ENCODE peak calls at places on chromosomes 3 and 15, in nine cellular contexts. N is fibroblast of pulmonary artery; C is Caki2; Z is stimulated activated CD4-positive, alpha-beta T cell treated with anti-CD3 and anti-CD28 coated beads, Interleukin-2, amount 100 ng/mL, for 48 hours; T is MM.1S; X is NCI-H526; E is fibroblast of mammary gland; O is K562; H is type B pancreatic cell. M is an unnamed sample.

GRCh38 chr3:165210132-165210531 is 13.9 kb upstream of the SLITRK3 start:
- DNase-seq in N (no peak), C (no peak), Z (no peak), T (no peak), X (no peak), E (no peak), O (no peak), H (no peak), M (no peak)

GRCh38 chr3:195401959-195402358 is 40.9 kb downstream of the ACAP2 start:
- DNase-seq in N (no peak), C (no peak), Z (no peak), T (no peak), X (no peak), E (no peak), O (no peak), H (no peak), M (no peak)

GRCh38 chr15:85374831-85375230 is 5.6 kb upstream of the AKAP13 start:
- DNase-seq in N (no peak), C (no peak), Z (no peak), T (no peak), X (no peak), E (no peak), O (no peak), H (no peak), M (no peak)

GRCh38 chr15:50850003-50850402 is 58.5 kb upstream of the AP4E1 start:
- DNase-seq in N (no peak), C (no peak), Z (no peak), T (no peak), X (no peak), E (no peak), O (no peak), H (no peak), M (no peak)

GRCh38 chr3:10232138-10232537 is 16.1 kb upstream of the TATDN2 start:
- DNase-seq in N (no peak), C (no peak), Z (no peak), T (no peak), X (no peak), E (no peak), O (no peak), H (no peak), M (no peak)

GRCh38 chr3:77835916-77836315 is 796.0 kb downstream of the ROBO2 start:
- DNase-seq in N (peak), C (no peak), Z (no peak), T (no peak), X (no peak), E (no peak), O (no peak), H (no peak), M (no peak)

GRCh38 chr3:127034990-127035652 is 52.2 kb downstream of the PLXNA1 start:
- DNase-seq in N (no peak), C (no peak), Z (no peak), T (no peak), X (no peak), E (no peak), O (no peak), H (no peak), M (no peak)

GRCh38 chr3:37937156-37937555 is 53.4 kb upstream of the VILL start:
- DNase-seq in N (no peak), C (no peak), Z (no peak), T (no peak), X (no peak), E (no peak), O (no peak), H (no peak), M (no peak)

GRCh38 chr3:15470261-15470660 is 42.9 kb downstream of the EAF1 start:
- DNase-seq in N (no peak), C (no peak), Z (no peak), T (no peak), X (no peak), E (no peak), O (no peak), H (no peak), M (no peak)

GRCh38 chr15:85154061-85154460 is 172.4 kb downstream of the PDE8A start:
- DNase-seq in N (no peak), C (no peak), Z (no peak), T (no peak), X (no peak), E (no peak), O (peak), H (no peak), M (peak)

GRCh38 chr3:158460929-158461328 is 110.1 kb upstream of the MLF1 start:
- DNase-seq in N (peak), C (no peak), Z (no peak), T (no peak), X (no peak), E (peak), O (no peak), H (no peak), M (no peak)

GRCh38 chr3:139434764-139435291 is 41.5 kb downstream of the RBP2 start:
- DNase-seq in N (peak), C (peak), Z (no peak), T (no peak), X (no peak), E (peak), O (no peak), H (no peak), M (peak)

GRCh38 chr3:183394150-183394549 is 34.3 kb downstream of the MCF2L2 start:
- DNase-seq in N (peak), C (no peak), Z (no peak), T (no peak), X (no peak), E (no peak), O (no peak), H (no peak), M (no peak)

M was measured in myocyte.